ENCODE peak calls at places on chromosomes 4 and X, in nine cellular contexts. One of them, this sample, is unnamed.

GRCh38 chr4:77852892-77853495 is 9.6 kb upstream of the MRPL1 start:
- DNase-seq in body of pancreas: no peak
- DNase-seq in uterus: no peak
- DNase-seq in IMR-90: no peak
- DNase-seq in endothelial cell of umbilical vein: no peak
- DNase-seq in HCT116: no peak
- DNase-seq in stomach: no peak
- DNase-seq in A549: no peak
- DNase-seq in NB4: peak
- DNase-seq in this sample: no peak

GRCh38 chrX:143298663-143299241 is 218.5 kb downstream of the SPANXN3 start:
- DNase-seq in stomach: no peak
- DNase-seq in NB4: no peak
- DNase-seq in A549: no peak
- DNase-seq in HCT116: no peak
- DNase-seq in body of pancreas: no peak
- DNase-seq in IMR-90: no peak
- DNase-seq in endothelial cell of umbilical vein: no peak
- DNase-seq in uterus: no peak
- DNase-seq in this sample: no peak

GRCh38 chrX:82742351-82742750 is 765.7 kb upstream of the POU3F4 start:
- DNase-seq in NB4: no peak
- DNase-seq in A549: no peak
- DNase-seq in body of pancreas: no peak
- DNase-seq in HCT116: no peak
- DNase-seq in uterus: no peak
- DNase-seq in IMR-90: no peak
- DNase-seq in stomach: no peak
- DNase-seq in endothelial cell of umbilical vein: no peak
- DNase-seq in this sample: no peak

GRCh38 chr4:94848326-94848725 is 90.6 kb downstream of the BMPR1B start:
- DNase-seq in IMR-90: no peak
- DNase-seq in uterus: no peak
- DNase-seq in body of pancreas: no peak
- DNase-seq in HCT116: no peak
- DNase-seq in NB4: no peak
- DNase-seq in endothelial cell of umbilical vein: no peak
- DNase-seq in A549: no peak
- DNase-seq in stomach: no peak
- DNase-seq in this sample: no peak

GRCh38 chr4:138311771-138312535 is 69.8 kb upstream of the SLC7A11 start:
- DNase-seq in NB4: no peak
- DNase-seq in HCT116: no peak
- DNase-seq in endothelial cell of umbilical vein: no peak
- DNase-seq in body of pancreas: peak
- DNase-seq in A549: no peak
- DNase-seq in stomach: no peak
- DNase-seq in IMR-90: peak
- DNase-seq in uterus: no peak
- DNase-seq in this sample: no peak

GRCh38 chr4:140861359-140862181 is 105.4 kb upstream of the TBC1D9 start:
- DNase-seq in A549: peak
- DNase-seq in body of pancreas: peak
- DNase-seq in uterus: peak
- DNase-seq in HCT116: peak
- DNase-seq in stomach: peak
- DNase-seq in IMR-90: peak
- DNase-seq in endothelial cell of umbilical vein: peak
- DNase-seq in NB4: peak
- DNase-seq in this sample: peak

GRCh38 chr4:67198757-67199156 is 346.5 kb downstream of the CENPC start:
- DNase-seq in A549: peak
- DNase-seq in HCT116: no peak
- DNase-seq in endothelial cell of umbilical vein: peak
- DNase-seq in NB4: peak
- DNase-seq in stomach: no peak
- DNase-seq in uterus: no peak
- DNase-seq in IMR-90: no peak
- DNase-seq in body of pancreas: no peak
- DNase-seq in this sample: no peak

GRCh38 chrX:146224442-146224841 is 406.8 kb downstream of the SLITRK2 start:
- DNase-seq in uterus: no peak
- DNase-seq in IMR-90: no peak
- DNase-seq in stomach: no peak
- DNase-seq in A549: no peak
- DNase-seq in HCT116: no peak
- DNase-seq in body of pancreas: no peak
- DNase-seq in NB4: peak
- DNase-seq in endothelial cell of umbilical vein: no peak
- DNase-seq in this sample: no peak

GRCh38 chrX:136616987-136617685 is 30.8 kb upstream of the CD40LG start:
- DNase-seq in NB4: no peak
- DNase-seq in A549: no peak
- DNase-seq in endothelial cell of umbilical vein: no peak
- DNase-seq in body of pancreas: no peak
- DNase-seq in stomach: no peak
- DNase-seq in uterus: no peak
- DNase-seq in IMR-90: no peak
- DNase-seq in HCT116: no peak
- DNase-seq in this sample: no peak

GRCh38 chr4:5237086-5237485 is 185.8 kb downstream of the STK32B start:
- DNase-seq in body of pancreas: no peak
- DNase-seq in endothelial cell of umbilical vein: no peak
- DNase-seq in HCT116: no peak
- DNase-seq in stomach: no peak
- DNase-seq in IMR-90: no peak
- DNase-seq in uterus: no peak
- DNase-seq in NB4: no peak
- DNase-seq in A549: no peak
- DNase-seq in this sample: no peak

GRCh38 chrX:129781134-129782014 is 1.6 kb downstream of the SASH3 start:
- DNase-seq in HCT116: no peak
- DNase-seq in A549: no peak
- DNase-seq in body of pancreas: peak
- DNase-seq in stomach: peak
- DNase-seq in endothelial cell of umbilical vein: no peak
- DNase-seq in NB4: peak
- DNase-seq in uterus: no peak
- DNase-seq in IMR-90: no peak
- DNase-seq in this sample: peak

GRCh38 chrX:23341452-23341851 is 6.8 kb downstream of the PTCHD1 start:
- DNase-seq in HCT116: no peak
- DNase-seq in NB4: no peak
- DNase-seq in body of pancreas: no peak
- DNase-seq in stomach: no peak
- DNase-seq in uterus: no peak
- DNase-seq in A549: no peak
- DNase-seq in IMR-90: no peak
- DNase-seq in endothelial cell of umbilical vein: no peak
- DNase-seq in this sample: no peak

GRCh38 chr4:23422878-23423277 is 467.0 kb downstream of the PPARGC1A start:
- DNase-seq in body of pancreas: no peak
- DNase-seq in HCT116: no peak
- DNase-seq in IMR-90: no peak
- DNase-seq in uterus: no peak
- DNase-seq in A549: no peak
- DNase-seq in NB4: no peak
- DNase-seq in endothelial cell of umbilical vein: no peak
- DNase-seq in stomach: no peak
- DNase-seq in this sample: no peak

GRCh38 chrX:43850612-43851011 is 31.6 kb downstream of the MAOB start:
- DNase-seq in HCT116: no peak
- DNase-seq in body of pancreas: no peak
- DNase-seq in stomach: no peak
- DNase-seq in NB4: no peak
- DNase-seq in endothelial cell of umbilical vein: no peak
- DNase-seq in IMR-90: no peak
- DNase-seq in uterus: no peak
- DNase-seq in A549: no peak
- DNase-seq in this sample: no peak

GRCh38 chr4:3451956-3452355 is 10.2 kb downstream of the HGFAC start:
- DNase-seq in endothelial cell of umbilical vein: peak
- DNase-seq in NB4: no peak
- DNase-seq in uterus: no peak
- DNase-seq in body of pancreas: no peak
- DNase-seq in stomach: no peak
- DNase-seq in HCT116: no peak
- DNase-seq in IMR-90: peak
- DNase-seq in A549: no peak
- DNase-seq in this sample: no peak

GRCh38 chrX:55490121-55490520 is 473 bp upstream of the USP51 start:
- DNase-seq in endothelial cell of umbilical vein: no peak
- DNase-seq in uterus: no peak
- DNase-seq in HCT116: no peak
- DNase-seq in body of pancreas: no peak
- DNase-seq in A549: no peak
- DNase-seq in stomach: no peak
- DNase-seq in IMR-90: no peak
- DNase-seq in NB4: no peak
- DNase-seq in this sample: no peak
- H3K4me3 ChIP-seq in endothelial cell of umbilical vein: no peak
- H3K4me3 ChIP-seq in uterus: peak
- H3K4me3 ChIP-seq in HCT116: no peak
- H3K4me3 ChIP-seq in body of pancreas: no peak
- H3K4me3 ChIP-seq in A549: peak
- H3K4me3 ChIP-seq in stomach: peak
- H3K4me3 ChIP-seq in IMR-90: peak
- H3K4me3 ChIP-seq in NB4: peak
- H3K4me3 ChIP-seq in this sample: no peak

GRCh38 chrX:153927936-153928760 is 2.1 kb upstream of the ARHGAP4 start:
- DNase-seq in uterus: peak
- DNase-seq in A549: peak
- DNase-seq in stomach: peak
- DNase-seq in endothelial cell of umbilical vein: peak
- DNase-seq in body of pancreas: peak
- DNase-seq in IMR-90: peak
- DNase-seq in NB4: peak
- DNase-seq in HCT116: peak
- DNase-seq in this sample: peak

GRCh38 chrX:153927686-153927935 is 1.5 kb upstream of the ARHGAP4 start:
- DNase-seq in endothelial cell of umbilical vein: no peak
- DNase-seq in HCT116: no peak
- DNase-seq in A549: no peak
- DNase-seq in IMR-90: no peak
- DNase-seq in uterus: no peak
- DNase-seq in NB4: no peak
- DNase-seq in stomach: no peak
- DNase-seq in body of pancreas: no peak
- DNase-seq in this sample: no peak

GRCh38 chrX:153925739-153926593 is at the start of gene ARHGAP4:
- DNase-seq in body of pancreas: no peak
- DNase-seq in endothelial cell of umbilical vein: no peak
- DNase-seq in NB4: no peak
- DNase-seq in A549: no peak
- DNase-seq in stomach: no peak
- DNase-seq in uterus: no peak
- DNase-seq in HCT116: peak
- DNase-seq in IMR-90: no peak
- DNase-seq in this sample: no peak

GRCh38 chrX:153926594-153926862 is 464 bp upstream of the ARHGAP4 start:
- DNase-seq in A549: no peak
- DNase-seq in HCT116: no peak
- DNase-seq in endothelial cell of umbilical vein: no peak
- DNase-seq in uterus: no peak
- DNase-seq in stomach: no peak
- DNase-seq in IMR-90: no peak
- DNase-seq in body of pancreas: no peak
- DNase-seq in NB4: no peak
- DNase-seq in this sample: no peak

DNA sequence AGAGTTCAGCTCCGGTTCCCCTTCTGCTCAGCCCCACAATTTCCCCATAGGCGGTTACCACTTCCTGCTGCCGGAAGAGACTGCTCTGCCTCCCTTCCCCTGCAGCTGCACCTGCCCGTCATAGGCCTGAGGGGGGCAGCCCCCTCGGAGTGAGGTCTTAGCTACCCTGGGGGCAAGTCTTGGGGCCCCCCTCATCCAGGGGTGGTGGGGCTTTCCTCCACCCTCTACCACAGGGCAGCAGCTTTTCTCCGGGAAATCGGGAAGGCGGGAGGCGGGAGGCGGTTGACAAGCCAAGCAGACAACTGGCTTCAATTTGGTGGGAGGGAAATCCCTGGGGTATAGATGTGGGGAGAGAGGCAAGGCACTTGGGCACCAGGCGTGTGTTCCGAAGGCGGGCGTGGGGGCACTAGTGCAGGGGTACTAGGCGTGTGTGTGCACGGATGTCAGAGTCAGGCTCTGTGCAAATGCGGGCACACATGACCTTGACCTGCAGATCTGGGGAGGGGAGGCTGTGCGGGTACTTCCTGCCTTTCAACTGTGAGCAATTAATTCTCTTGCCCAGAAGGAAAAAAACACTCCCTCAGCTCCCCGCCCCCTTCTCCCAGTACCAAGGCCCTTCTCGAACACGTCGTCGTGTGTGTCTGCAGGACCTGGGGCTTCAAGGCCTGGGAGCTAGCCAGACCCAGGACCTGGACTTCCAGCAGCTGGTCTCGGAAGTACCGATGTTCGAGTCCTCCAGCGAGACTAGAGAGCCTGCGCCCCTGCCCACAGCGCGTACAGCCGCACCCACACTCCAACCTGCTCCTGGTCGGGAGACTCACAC is 1.0 kb upstream of the ARHGAP4 start:
- DNase-seq in endothelial cell of umbilical vein: peak
- DNase-seq in NB4: peak
- DNase-seq in uterus: no peak
- DNase-seq in IMR-90: peak
- DNase-seq in HCT116: no peak
- DNase-seq in stomach: peak
- DNase-seq in A549: peak
- DNase-seq in body of pancreas: peak
- DNase-seq in this sample: peak
- TF ChIP-seq POLR2A in endothelial cell of umbilical vein: no peak
- TF ChIP-seq POLR2A in NB4: no peak
- TF ChIP-seq POLR2A in uterus: no peak
- TF ChIP-seq POLR2A in IMR-90: peak
- TF ChIP-seq POLR2A in HCT116: no peak
- TF ChIP-seq POLR2A in stomach: no peak
- TF ChIP-seq POLR2A in A549: peak
- TF ChIP-seq POLR2A in body of pancreas: no peak
- TF ChIP-seq POLR2A in this sample: no peak

DNA sequence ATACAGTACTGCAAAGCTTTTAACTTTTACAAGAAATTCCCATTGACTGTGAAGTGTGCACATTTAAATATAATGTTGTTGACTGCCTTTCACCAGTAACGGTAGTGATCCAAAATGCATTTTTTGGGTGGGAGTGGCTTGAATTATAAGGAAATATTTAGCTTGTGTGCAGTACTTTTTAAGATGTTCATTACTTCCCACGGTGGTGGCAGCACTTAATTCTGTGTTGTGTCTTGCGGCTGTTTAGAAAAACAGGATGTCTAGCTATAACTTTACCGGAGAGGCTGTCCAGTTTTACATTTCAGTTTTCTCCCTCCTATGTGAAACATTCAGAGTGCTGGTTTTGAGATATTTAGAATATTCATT is 1.7 kb downstream of the TMEM131L start:
- DNase-seq in A549: no peak
- DNase-seq in NB4: peak
- DNase-seq in HCT116: no peak
- DNase-seq in endothelial cell of umbilical vein: no peak
- DNase-seq in stomach: no peak
- DNase-seq in IMR-90: no peak
- DNase-seq in body of pancreas: no peak
- DNase-seq in uterus: no peak
- DNase-seq in this sample: no peak
- H3K4me3 ChIP-seq in A549: no peak
- H3K4me3 ChIP-seq in NB4: peak
- H3K4me3 ChIP-seq in HCT116: peak
- H3K4me3 ChIP-seq in endothelial cell of umbilical vein: peak
- H3K4me3 ChIP-seq in stomach: peak
- H3K4me3 ChIP-seq in IMR-90: peak
- H3K4me3 ChIP-seq in body of pancreas: peak
- H3K4me3 ChIP-seq in uterus: peak
- H3K4me3 ChIP-seq in this sample: no peak

GRCh38 chr4:122700178-122700725 is 32.3 kb upstream of the BBS12 start:
- DNase-seq in A549: peak
- DNase-seq in IMR-90: peak
- DNase-seq in uterus: peak
- DNase-seq in body of pancreas: peak
- DNase-seq in endothelial cell of umbilical vein: no peak
- DNase-seq in HCT116: peak
- DNase-seq in stomach: no peak
- DNase-seq in NB4: no peak
- DNase-seq in this sample: peak
- TF ChIP-seq POLR2A in A549: no peak
- TF ChIP-seq POLR2A in IMR-90: no peak
- TF ChIP-seq POLR2A in uterus: no peak
- TF ChIP-seq POLR2A in body of pancreas: no peak
- TF ChIP-seq POLR2A in endothelial cell of umbilical vein: no peak
- TF ChIP-seq POLR2A in HCT116: no peak
- TF ChIP-seq POLR2A in stomach: no peak
- TF ChIP-seq POLR2A in NB4: no peak
- TF ChIP-seq POLR2A in this sample: peak